ENCODE peak calls at places on chromosomes 5 and 9, in six cellular contexts. K is tibial nerve, X is uterus, F is GM13977, H is astrocyte of the spinal cord, U is lower lobe of right lung. T is an unnamed sample.

GRCh38 chr9:17839744-17840143 is 260.9 kb downstream of the SH3GL2 start:
- DNase-seq in K (no peak), X (no peak), F (no peak), H (no peak), U (no peak), T (no peak)

GRCh38 chr9:69174645-69175487 is 789 bp downstream of the TJP2 start:
- DNase-seq in K (peak), X (peak), F (peak), H (peak), U (no peak), T (peak)

GRCh38 chr9:16726023-16726422 is 144.4 kb downstream of the BNC2 start:
- DNase-seq in K (no peak), X (no peak), F (no peak), H (peak), U (no peak), T (no peak)

GRCh38 chr5:102313907-102314306 is 17.8 kb upstream of the SLCO4C1 start:
- DNase-seq in K (no peak), X (no peak), F (no peak), H (no peak), U (no peak), T (no peak)

GRCh38 chr9:137454506-137455360 is 4.4 kb downstream of the NSMF start:
- DNase-seq in K (no peak), X (peak), F (no peak), H (no peak), U (peak), T (no peak)

GRCh38 chr5:4572297-4572696 is 567.8 kb upstream of the ADAMTS16 start:
- DNase-seq in K (no peak), X (no peak), F (no peak), H (no peak), U (no peak), T (no peak)

GRCh38 chr5:22644859-22645258 is 208.3 kb downstream of the CDH12 start:
- DNase-seq in K (no peak), X (no peak), F (no peak), H (no peak), U (no peak), T (no peak)

GRCh38 chr5:150304481-150305081 is 1.9 kb upstream of the ARSI start:
- DNase-seq in K (no peak), X (no peak), F (no peak), H (no peak), U (no peak), T (no peak)

GRCh38 chr9:94933429-94933828 is 206.9 kb downstream of the AOPEP start:
- DNase-seq in K (no peak), X (no peak), F (no peak), H (no peak), U (no peak), T (no peak)

GRCh38 chr9:93096811-93097382 is 880 bp downstream of the CARD19 start:
- DNase-seq in K (no peak), X (no peak), F (no peak), H (no peak), U (no peak), T (no peak)

GRCh38 chr5:31347558-31347905 is 154.0 kb downstream of the CDH6 start:
- DNase-seq in K (no peak), X (no peak), F (no peak), H (no peak), U (no peak), T (no peak)

GRCh38 chr5:107425541-107426031 is 245.2 kb downstream of the EFNA5 start:
- DNase-seq in K (no peak), X (no peak), F (no peak), H (peak), U (no peak), T (no peak)

DNA sequence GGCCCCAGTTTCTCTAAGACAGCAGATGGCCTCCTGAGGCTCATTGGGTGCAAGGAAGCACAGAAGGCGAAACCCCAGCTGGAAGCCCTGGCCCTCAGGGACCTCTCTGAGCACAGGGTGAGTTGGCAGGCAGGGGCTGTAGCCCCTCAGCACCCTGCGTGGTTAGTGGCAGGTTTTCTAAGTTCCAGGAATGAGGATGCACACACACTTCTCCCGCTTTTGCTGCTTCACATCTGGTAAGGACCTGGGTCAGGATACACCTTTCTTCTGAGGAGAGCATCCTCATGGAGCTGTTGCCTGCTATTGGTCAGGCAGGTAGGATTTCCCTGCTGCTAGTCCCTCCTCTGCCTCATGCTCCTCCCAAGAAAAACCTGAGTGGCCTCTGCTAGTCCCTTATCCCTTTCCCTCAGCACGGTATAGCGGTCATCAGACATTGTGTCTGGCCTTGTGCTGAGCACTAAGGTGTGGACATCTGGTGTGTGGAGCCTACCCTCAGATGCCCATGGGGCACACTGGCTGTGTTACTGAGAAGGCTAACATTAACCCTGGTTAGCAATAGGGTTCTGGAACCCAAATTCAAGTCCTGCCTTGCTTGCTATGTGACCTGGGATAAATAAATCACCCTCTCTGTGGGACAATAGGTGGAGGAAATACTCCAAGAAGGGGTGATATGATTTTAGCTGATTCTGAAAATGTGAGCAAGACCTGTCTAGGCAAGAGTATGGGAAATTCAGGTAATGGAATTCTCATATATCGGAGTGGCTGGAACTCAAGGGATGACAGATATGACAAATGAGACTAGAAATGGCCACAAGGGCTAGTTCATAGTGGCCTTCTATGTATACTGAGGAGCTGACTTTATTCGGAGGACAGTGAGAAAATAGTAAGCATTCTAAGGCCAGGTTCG is 1.6 kb downstream of the SLC22A4 start:
- DNase-seq in K (no peak), X (no peak), F (no peak), H (no peak), U (no peak), T (no peak)
- TF ChIP-seq CTCF in K (no peak), X (no peak), F (no peak), H (no peak), U (no peak), T (no peak)

GRCh38 chr5:88724201-88724600 is 158.8 kb downstream of the MEF2C start:
- DNase-seq in K (no peak), X (no peak), F (no peak), H (peak), U (no peak), T (no peak)
- TF ChIP-seq CTCF in K (no peak), X (no peak), F (no peak), H (peak), U (no peak), T (no peak)

GRCh38 chr5:89998505-89998904 is 411.1 kb downstream of the CETN3 start:
- DNase-seq in K (no peak), X (no peak), F (no peak), H (no peak), U (no peak), T (no peak)
- TF ChIP-seq CTCF in K (no peak), X (no peak), F (no peak), H (no peak), U (no peak), T (no peak)

GRCh38 chr9:36911601-36912412 is 122.3 kb downstream of the PAX5 start:
- DNase-seq in K (no peak), X (no peak), F (no peak), H (no peak), U (no peak), T (no peak)

GRCh38 chr9:36912620-36913019 is 121.4 kb downstream of the PAX5 start:
- DNase-seq in K (no peak), X (no peak), F (no peak), H (no peak), U (no peak), T (no peak)

GRCh38 chr9:36911037-36911436 is 123.0 kb downstream of the PAX5 start:
- DNase-seq in K (no peak), X (no peak), F (no peak), H (no peak), U (no peak), T (no peak)

GRCh38 chr9:36914212-36914577 is 119.9 kb downstream of the PAX5 start:
- DNase-seq in K (no peak), X (no peak), F (no peak), H (no peak), U (no peak), T (no peak)

GRCh38 chr9:36913393-36914211 is 120.5 kb downstream of the PAX5 start:
- DNase-seq in K (no peak), X (no peak), F (no peak), H (no peak), U (no peak), T (no peak)
- TF ChIP-seq CTCF in K (no peak), X (no peak), F (no peak), H (no peak), U (no peak), T (no peak)

GRCh38 chr5:134554319-134555222 is 29.1 kb downstream of the JADE2 start:
- DNase-seq in K (peak), X (peak), F (peak), H (peak), U (peak), T (no peak)
- TF ChIP-seq CTCF in K (peak), X (no peak), F (no peak), H (no peak), U (no peak), T (no peak)

GRCh38 chr5:14261237-14261636 is 118.1 kb downstream of the TRIO start:
- DNase-seq in K (no peak), X (no peak), F (no peak), H (no peak), U (no peak), T (no peak)

GRCh38 chr5:14256756-14257393 is 113.7 kb downstream of the TRIO start:
- DNase-seq in K (no peak), X (no peak), F (no peak), H (no peak), U (no peak), T (no peak)

GRCh38 chr5:14257995-14258403 is 114.9 kb downstream of the TRIO start:
- DNase-seq in K (no peak), X (no peak), F (no peak), H (no peak), U (no peak), T (no peak)

GRCh38 chr5:14260637-14261036 is 117.5 kb downstream of the TRIO start:
- DNase-seq in K (no peak), X (no peak), F (no peak), H (no peak), U (no peak), T (no peak)

GRCh38 chr5:14258840-14259239 is 115.7 kb downstream of the TRIO start:
- DNase-seq in K (no peak), X (no peak), F (no peak), H (peak), U (no peak), T (no peak)
- TF ChIP-seq CTCF in K (no peak), X (no peak), F (peak), H (peak), U (peak), T (no peak)

DNA sequence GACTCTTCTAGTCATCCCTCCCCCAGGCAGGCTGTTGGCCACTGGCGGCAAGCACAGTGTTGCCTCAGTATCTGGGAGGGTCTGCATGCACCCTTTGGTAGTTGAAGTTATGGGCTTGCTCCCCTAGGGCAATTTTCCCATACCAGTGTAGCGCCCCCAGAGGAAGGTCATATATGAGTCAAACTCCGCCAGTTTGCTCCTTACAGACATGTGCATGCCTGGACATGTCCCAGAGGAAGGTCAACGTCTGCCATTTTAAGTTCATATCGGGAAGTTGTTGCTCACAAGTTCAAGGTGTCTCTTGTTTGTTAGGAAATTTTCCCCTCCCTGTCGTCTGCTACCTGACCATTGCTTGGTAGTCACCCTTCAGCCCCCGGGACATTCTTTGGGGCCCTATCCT is 51.3 kb upstream of the MROH2B start:
- DNase-seq in K (no peak), X (no peak), F (no peak), H (no peak), U (no peak), T (no peak)
- TF ChIP-seq CTCF in K (no peak), X (no peak), F (no peak), H (no peak), U (no peak), T (no peak)

DNA sequence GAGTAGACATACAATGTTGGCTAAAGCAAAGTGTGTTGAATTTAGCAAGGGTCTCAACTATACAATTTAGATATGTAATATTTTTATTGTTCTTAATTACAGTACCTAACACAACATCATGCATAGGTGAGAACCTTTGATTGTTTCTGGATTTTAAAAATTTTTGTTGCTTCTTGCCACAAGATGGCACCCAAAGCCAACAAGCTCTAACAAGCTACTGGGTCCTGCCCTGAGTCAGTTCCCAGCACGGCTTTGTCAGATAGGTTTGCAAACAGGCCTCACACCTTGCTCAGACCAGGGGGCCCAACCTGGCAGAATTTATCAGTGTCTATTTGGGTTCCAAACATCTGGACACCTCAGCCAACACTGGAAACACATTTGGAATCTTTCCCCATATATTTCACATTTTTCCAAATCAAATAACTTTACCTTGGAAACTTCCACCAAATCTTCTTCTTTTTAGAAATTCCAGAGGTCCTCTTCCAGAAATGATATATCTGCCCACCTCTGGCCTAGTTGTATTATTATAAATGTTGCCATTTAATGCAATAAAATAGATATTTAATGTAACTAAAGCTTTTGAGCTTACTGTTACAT is 49.5 kb upstream of the EGFLAM start:
- DNase-seq in K (no peak), X (no peak), F (peak), H (peak), U (no peak), T (no peak)
- TF ChIP-seq CTCF in K (peak), X (no peak), F (peak), H (peak), U (peak), T (no peak)

GRCh38 chr5:119451561-119451960 is 736 bp upstream of the HSD17B4 start:
- DNase-seq in K (no peak), X (no peak), F (no peak), H (no peak), U (no peak), T (no peak)
- TF ChIP-seq CTCF in K (no peak), X (no peak), F (peak), H (no peak), U (no peak), T (no peak)

T was measured in omental fat pad.